ENCODE peak calls at places on chromosomes 16 and 17, in ten cellular contexts. Y is choroid plexus epithelial cell; P is Daoy; Z is SW480; I is activated CD4-positive, alpha-beta T cell treated with anti-CD3 and anti-CD28 coated beads for 48 hours; O is Ammon's horn; N is AG09319; C is foreskin fibroblast; B is LHCN-M2; X is stimulated activated CD4-positive, alpha-beta T cell treated with anti-CD3 and anti-CD28 coated beads, Interleukin-4, amount 100 ng/mL, for 48 hours. Q is an unnamed sample.

GRCh38 chr16:88650749-88651275 is at the start of gene CYBA:
- DNase-seq in B (no peak), O (peak), C (peak), I (peak), N (no peak), Y (peak), P (peak), Z (peak), X (peak), Q (peak)

GRCh38 chr17:64126918-64127317 is 3.0 kb downstream of the ERN1 start:
- DNase-seq in B (no peak), X (no peak), Z (no peak), Y (peak), N (no peak), I (no peak), P (no peak), O (no peak), C (peak), Q (no peak)

GRCh38 chr16:78256686-78257375 is 157.4 kb downstream of the WWOX start:
- DNase-seq in P (no peak), Y (peak), X (no peak), N (no peak), C (no peak), Z (no peak), O (no peak), I (no peak), B (no peak), Q (no peak)

GRCh38 chr17:77141846-77142449 is 1.2 kb downstream of the SEC14L1 start:
- DNase-seq in Z (no peak), Y (no peak), P (peak), B (no peak), I (no peak), X (no peak), N (no peak), C (no peak), O (no peak), Q (no peak)

GRCh38 chr16:11211977-11212818 is 43.8 kb downstream of the SOCS1 start:
- DNase-seq in O (no peak), P (no peak), N (no peak), B (no peak), Y (no peak), X (no peak), I (no peak), Z (no peak), C (no peak), Q (no peak)

GRCh38 chr17:4004517-4005295 is 40.5 kb upstream of the ATP2A3 start:
- DNase-seq in C (peak), X (peak), B (no peak), Z (no peak), O (no peak), I (peak), Y (peak), P (peak), N (no peak), Q (peak)

GRCh38 chr16:84186685-84187437 is at the start of gene TAF1C:
- DNase-seq in I (peak), C (peak), B (peak), Y (peak), O (peak), X (peak), P (peak), N (peak), Z (peak), Q (peak)

GRCh38 chr16:13552062-13552959 is 367.6 kb upstream of the ERCC4 start:
- DNase-seq in C (no peak), B (no peak), O (peak), N (no peak), P (no peak), I (no peak), X (no peak), Y (no peak), Z (no peak), Q (no peak)

GRCh38 chr17:82497483-82498405 is 21.8 kb upstream of the FOXK2 start:
- DNase-seq in Y (peak), P (peak), I (peak), Z (peak), B (no peak), X (peak), N (no peak), O (peak), C (peak), Q (peak)

GRCh38 chr16:35525979-35526590 is 2066.7 kb downstream of the TP53TG3F start:
- DNase-seq in P (no peak), X (no peak), C (no peak), B (no peak), N (no peak), Y (no peak), Z (no peak), I (no peak), O (no peak), Q (no peak)

GRCh38 chr17:27577884-27578717 is 52.9 kb upstream of the LGALS9 start:
- DNase-seq in C (peak), Y (peak), B (no peak), Z (no peak), O (no peak), P (peak), I (no peak), N (no peak), X (no peak), Q (no peak)

GRCh38 chr17:14302421-14303099 is 1.7 kb downstream of the HS3ST3B1 start:
- DNase-seq in C (peak), B (peak), O (peak), Y (peak), Z (peak), N (peak), P (peak), X (peak), I (peak), Q (peak)

GRCh38 chr16:25063865-25064264 is 47.7 kb upstream of the LCMT1 start:
- DNase-seq in O (no peak), I (no peak), Y (peak), P (no peak), B (peak), C (peak), N (no peak), X (no peak), Z (peak), Q (no peak)

GRCh38 chr16:62615526-62615925 is 579.3 kb upstream of the CDH8 start:
- DNase-seq in C (no peak), X (no peak), I (no peak), Z (no peak), P (no peak), O (no peak), B (no peak), Y (no peak), N (no peak), Q (no peak)

GRCh38 chr16:50282010-50282538 is 15.7 kb downstream of the ADCY7 start:
- DNase-seq in O (peak), C (no peak), B (peak), I (peak), Y (peak), N (no peak), X (no peak), P (no peak), Z (no peak), Q (no peak)

GRCh38 chr16:68364601-68364998 is 53.8 kb downstream of the PRMT7 start:
- DNase-seq in O (no peak), N (no peak), I (no peak), Y (peak), X (no peak), B (no peak), C (peak), Z (no peak), P (no peak), Q (peak)

GRCh38 chr17:55770220-55770870 is 19.5 kb downstream of the PCTP start:
- DNase-seq in O (peak), X (no peak), I (no peak), B (peak), N (peak), C (peak), Y (peak), Z (peak), P (peak), Q (peak)